ENCODE peak calls at places on chromosome 3, in six cellular contexts. S is GM12891, F is prostate gland, D is A549, T is HCT116, N is adrenal gland. Z is an unnamed sample.

GRCh38 chr3:177137774-177138705 is 59.2 kb downstream of the TBL1XR1 start:
- DNase-seq in S (no peak), F (no peak), D (no peak), T (no peak), N (no peak), Z (no peak)

GRCh38 chr3:120693439-120694172 is 11.6 kb upstream of the HGD start:
- DNase-seq in S (no peak), F (no peak), D (peak), T (no peak), N (peak), Z (no peak)

GRCh38 chr3:124281453-124282316 is 289.8 kb upstream of the ROPN1 start:
- DNase-seq in S (no peak), F (no peak), D (peak), T (no peak), N (no peak), Z (peak)

GRCh38 chr3:189641776-189642175 is 10.6 kb downstream of the TP63 start:
- DNase-seq in S (no peak), F (no peak), D (no peak), T (no peak), N (no peak), Z (no peak)

GRCh38 chr3:16521580-16521941 is 8.1 kb upstream of the RFTN1 start:
- DNase-seq in S (no peak), F (no peak), D (no peak), T (no peak), N (no peak), Z (no peak)

GRCh38 chr3:18389108-18389733 is 35.9 kb downstream of the SATB1 start:
- DNase-seq in S (no peak), F (no peak), D (peak), T (peak), N (no peak), Z (no peak)

GRCh38 chr3:177781686-177782161 is 584.4 kb upstream of the TBL1XR1 start:
- DNase-seq in S (no peak), F (no peak), D (no peak), T (no peak), N (peak), Z (no peak)

GRCh38 chr3:56107157-56107556 is 361.1 kb downstream of the ERC2 start:
- DNase-seq in S (no peak), F (no peak), D (no peak), T (no peak), N (no peak), Z (no peak)

GRCh38 chr3:15345608-15346137 is 13.3 kb upstream of the SH3BP5 start:
- DNase-seq in S (no peak), F (no peak), D (no peak), T (no peak), N (no peak), Z (no peak)

GRCh38 chr3:49916686-49917085 is 12.9 kb downstream of the MON1A start:
- DNase-seq in S (no peak), F (no peak), D (no peak), T (no peak), N (no peak), Z (no peak)

GRCh38 chr3:107710851-107711250 is 188.1 kb downstream of the BBX start:
- DNase-seq in S (no peak), F (no peak), D (peak), T (peak), N (peak), Z (peak)

GRCh38 chr3:45480218-45480617 is 91.8 kb downstream of the LARS2 start:
- DNase-seq in S (no peak), F (no peak), D (no peak), T (no peak), N (no peak), Z (no peak)

GRCh38 chr3:9361691-9362388 is 1.0 kb upstream of the THUMPD3 start:
- DNase-seq in S (no peak), F (no peak), D (no peak), T (no peak), N (no peak), Z (no peak)

GRCh38 chr3:9362731-9363530 is at the start of gene THUMPD3:
- DNase-seq in S (peak), F (peak), D (peak), T (peak), N (peak), Z (peak)
- TF ChIP-seq POLR2A in S (peak), F (peak), D (peak), T (peak), N (peak), Z (peak)

GRCh38 chr3:38497026-38497425 is 886 bp downstream of the EXOG start:
- DNase-seq in S (no peak), F (no peak), D (no peak), T (no peak), N (no peak), Z (no peak)

GRCh38 chr3:38500688-38501417 is 4.7 kb downstream of the EXOG start:
- DNase-seq in S (no peak), F (no peak), D (no peak), T (no peak), N (no peak), Z (no peak)

GRCh38 chr3:38493019-38493418 is 3.1 kb upstream of the EXOG start:
- DNase-seq in S (no peak), F (no peak), D (no peak), T (no peak), N (no peak), Z (no peak)

GRCh38 chr3:38491215-38491614 is 4.9 kb upstream of the EXOG start:
- DNase-seq in S (no peak), F (no peak), D (no peak), T (no peak), N (no peak), Z (no peak)

DNA sequence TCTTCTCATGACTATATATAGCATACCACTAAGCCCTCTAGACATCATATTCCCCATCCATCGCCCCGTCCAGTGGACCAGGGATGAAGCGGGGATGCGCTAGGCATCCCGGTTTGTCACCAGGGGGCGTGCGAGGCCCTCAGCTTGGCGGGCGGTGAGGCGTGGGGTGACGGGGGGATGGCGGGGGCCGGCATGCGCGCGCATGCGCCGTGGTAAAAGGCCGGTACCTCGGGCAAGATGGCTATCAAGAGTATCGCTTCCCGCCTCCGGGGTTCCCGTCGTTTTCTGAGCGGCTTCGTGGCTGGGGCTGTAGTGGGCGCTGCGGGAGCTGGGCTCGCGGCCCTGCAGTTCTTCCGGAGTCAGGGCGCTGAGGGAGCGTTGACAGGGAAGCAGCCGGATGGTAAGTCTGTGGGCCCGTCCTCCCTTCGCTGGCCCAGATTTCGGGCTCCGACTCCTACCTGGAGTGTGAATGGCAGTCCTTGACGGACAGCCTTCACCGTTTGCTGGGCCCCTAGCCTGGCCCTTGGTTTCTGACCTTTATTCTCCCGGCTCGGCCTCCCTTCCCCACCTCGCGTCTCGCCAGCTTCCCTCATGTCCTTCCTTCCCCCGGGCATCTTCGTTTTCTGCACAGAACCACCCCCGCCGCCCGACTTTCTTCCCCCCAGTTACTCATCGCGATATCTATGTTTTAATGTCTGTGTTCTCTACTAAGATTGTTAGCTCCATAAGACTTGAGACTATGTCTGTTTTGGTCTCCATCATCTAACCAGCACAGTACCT is at the start of gene EXOG:
- DNase-seq in S (peak), F (peak), D (peak), T (peak), N (peak), Z (peak)
- TF ChIP-seq POLR2A in S (peak), F (peak), D (peak), T (peak), N (peak), Z (peak)

DNA sequence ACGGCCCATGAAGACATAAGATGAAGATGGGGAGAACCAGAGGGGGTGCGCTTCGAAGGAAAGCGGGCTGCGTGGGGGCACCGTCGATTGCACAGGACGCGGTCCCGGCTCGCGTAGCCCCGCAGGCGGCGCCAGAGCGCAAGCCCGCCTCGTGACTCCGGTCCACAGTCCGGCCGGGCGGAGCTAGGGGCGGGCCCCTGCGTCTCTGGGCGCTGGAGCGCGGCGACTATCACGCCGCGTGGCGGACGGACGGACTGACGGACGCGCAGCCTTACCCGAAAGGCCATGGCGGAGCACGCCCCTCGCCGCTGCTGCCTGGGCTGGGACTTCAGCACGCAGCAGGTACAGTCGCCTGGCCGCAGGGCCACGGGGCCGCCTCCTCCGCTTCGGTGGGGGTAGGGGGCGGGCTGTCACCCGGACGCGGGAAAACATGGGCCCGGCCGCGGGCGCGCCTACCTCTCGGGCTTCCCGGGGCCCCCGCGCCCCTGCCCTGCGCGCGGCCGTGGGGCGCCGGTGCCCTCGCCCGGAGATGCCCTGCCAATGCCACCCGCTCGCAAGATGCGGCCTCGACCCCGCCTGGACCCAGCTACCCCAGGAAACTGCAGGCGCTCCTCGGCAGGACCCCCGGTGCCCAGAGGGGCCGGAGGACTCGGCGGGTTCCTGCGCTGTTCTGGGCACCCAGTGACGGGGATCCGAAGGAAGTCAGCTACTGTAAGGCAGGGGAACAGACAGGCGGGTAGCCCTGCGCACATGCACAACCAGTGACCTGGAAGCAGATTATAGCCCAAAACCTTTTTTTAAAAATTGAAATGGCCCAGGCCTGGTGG is at the start of gene XYLB:
- DNase-seq in S (peak), F (peak), D (peak), T (peak), N (peak), Z (peak)
- TF ChIP-seq POLR2A in S (no peak), F (peak), D (peak), T (peak), N (peak), Z (peak)

GRCh38 chr3:142053244-142053643 is 96.1 kb downstream of the TFDP2 start:
- DNase-seq in S (no peak), F (no peak), D (no peak), T (no peak), N (no peak), Z (no peak)

GRCh38 chr3:142051351-142051750 is 98.0 kb downstream of the TFDP2 start:
- DNase-seq in S (no peak), F (no peak), D (no peak), T (no peak), N (no peak), Z (no peak)

GRCh38 chr3:142056656-142057330 is 92.6 kb downstream of the TFDP2 start:
- DNase-seq in S (no peak), F (no peak), D (no peak), T (no peak), N (no peak), Z (no peak)

GRCh38 chr3:142057331-142057725 is 92.0 kb downstream of the TFDP2 start:
- DNase-seq in S (no peak), F (no peak), D (no peak), T (no peak), N (no peak), Z (no peak)

DNA sequence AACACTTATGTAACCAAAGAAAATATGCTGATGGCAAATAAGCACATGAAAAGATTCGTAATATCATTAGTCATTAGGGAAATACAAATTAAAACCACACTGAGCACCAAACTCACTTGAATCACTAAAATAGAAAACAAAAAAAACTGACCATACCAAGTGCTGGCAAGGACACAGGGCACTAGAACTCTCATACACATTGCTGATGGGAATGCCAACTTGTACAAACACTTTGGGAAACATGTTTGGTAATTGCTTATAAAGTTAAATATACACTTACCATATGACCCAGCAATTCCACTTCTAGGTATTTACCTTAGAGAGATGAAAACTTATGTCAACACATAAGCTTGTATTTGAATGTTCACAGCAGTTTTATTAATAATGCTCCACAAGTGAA is 95.5 kb downstream of the TFDP2 start:
- DNase-seq in S (no peak), F (no peak), D (no peak), T (no peak), N (no peak), Z (no peak)
- TF ChIP-seq POLR2A in S (no peak), F (no peak), D (no peak), T (no peak), N (no peak), Z (no peak)

Z was measured in H54.